ENCODE peak calls at places on chromosomes 16 and 17, in five cellular contexts. One of them, this sample, is unnamed.

GRCh38 chr16:67184453-67185002 is 765 bp upstream of the MATCAP1 start:
- DNase-seq in T-helper 2 cell: peak
- DNase-seq in activated CD4-positive, alpha-beta T cell treated with anti-CD3 and anti-CD28 coated beads, Interleukin-2, amount 50 U/mL, for 4 hours: no peak
- DNase-seq in sigmoid colon: no peak
- DNase-seq in neuronal stem cell: no peak
- DNase-seq in this sample: no peak

GRCh38 chr16:47018223-47018891 is 44.9 kb upstream of the DNAJA2 start:
- DNase-seq in activated CD4-positive, alpha-beta T cell treated with anti-CD3 and anti-CD28 coated beads, Interleukin-2, amount 50 U/mL, for 4 hours: peak
- DNase-seq in T-helper 2 cell: peak
- DNase-seq in neuronal stem cell: peak
- DNase-seq in sigmoid colon: no peak
- DNase-seq in this sample: no peak

GRCh38 chr17:37827905-37828304 is 83.0 kb upstream of the HNF1B start:
- DNase-seq in sigmoid colon: no peak
- DNase-seq in neuronal stem cell: no peak
- DNase-seq in activated CD4-positive, alpha-beta T cell treated with anti-CD3 and anti-CD28 coated beads, Interleukin-2, amount 50 U/mL, for 4 hours: no peak
- DNase-seq in T-helper 2 cell: no peak
- DNase-seq in this sample: no peak

GRCh38 chr16:89024546-89024945 is 47.5 kb upstream of the CBFA2T3 start:
- DNase-seq in T-helper 2 cell: no peak
- DNase-seq in activated CD4-positive, alpha-beta T cell treated with anti-CD3 and anti-CD28 coated beads, Interleukin-2, amount 50 U/mL, for 4 hours: no peak
- DNase-seq in neuronal stem cell: no peak
- DNase-seq in sigmoid colon: no peak
- DNase-seq in this sample: no peak

GRCh38 chr16:70688266-70688742 is 2.5 kb upstream of the MTSS2 start:
- DNase-seq in activated CD4-positive, alpha-beta T cell treated with anti-CD3 and anti-CD28 coated beads, Interleukin-2, amount 50 U/mL, for 4 hours: no peak
- DNase-seq in sigmoid colon: peak
- DNase-seq in T-helper 2 cell: no peak
- DNase-seq in neuronal stem cell: no peak
- DNase-seq in this sample: no peak

GRCh38 chr17:50203589-50204345 is 2.3 kb upstream of the COL1A1 start:
- DNase-seq in neuronal stem cell: no peak
- DNase-seq in sigmoid colon: peak
- DNase-seq in activated CD4-positive, alpha-beta T cell treated with anti-CD3 and anti-CD28 coated beads, Interleukin-2, amount 50 U/mL, for 4 hours: no peak
- DNase-seq in T-helper 2 cell: no peak
- DNase-seq in this sample: no peak

GRCh38 chr17:27407916-27408846 is 48.1 kb upstream of the KSR1 start:
- DNase-seq in neuronal stem cell: no peak
- DNase-seq in activated CD4-positive, alpha-beta T cell treated with anti-CD3 and anti-CD28 coated beads, Interleukin-2, amount 50 U/mL, for 4 hours: no peak
- DNase-seq in T-helper 2 cell: no peak
- DNase-seq in sigmoid colon: no peak
- DNase-seq in this sample: peak

GRCh38 chr16:68993885-68994284 is 111.6 kb upstream of the HAS3 start:
- DNase-seq in T-helper 2 cell: no peak
- DNase-seq in neuronal stem cell: no peak
- DNase-seq in sigmoid colon: no peak
- DNase-seq in activated CD4-positive, alpha-beta T cell treated with anti-CD3 and anti-CD28 coated beads, Interleukin-2, amount 50 U/mL, for 4 hours: no peak
- DNase-seq in this sample: no peak

GRCh38 chr17:37744961-37745800 is at the start of gene HNF1B:
- DNase-seq in T-helper 2 cell: no peak
- DNase-seq in neuronal stem cell: no peak
- DNase-seq in sigmoid colon: no peak
- DNase-seq in activated CD4-positive, alpha-beta T cell treated with anti-CD3 and anti-CD28 coated beads, Interleukin-2, amount 50 U/mL, for 4 hours: no peak
- DNase-seq in this sample: no peak

GRCh38 chr17:74757931-74758845 is 9.8 kb downstream of the NHERF1 start:
- DNase-seq in activated CD4-positive, alpha-beta T cell treated with anti-CD3 and anti-CD28 coated beads, Interleukin-2, amount 50 U/mL, for 4 hours: no peak
- DNase-seq in sigmoid colon: no peak
- DNase-seq in T-helper 2 cell: no peak
- DNase-seq in neuronal stem cell: no peak
- DNase-seq in this sample: peak

GRCh38 chr16:77657016-77657415 is 65.3 kb upstream of the NUDT7 start:
- DNase-seq in T-helper 2 cell: no peak
- DNase-seq in sigmoid colon: no peak
- DNase-seq in activated CD4-positive, alpha-beta T cell treated with anti-CD3 and anti-CD28 coated beads, Interleukin-2, amount 50 U/mL, for 4 hours: no peak
- DNase-seq in neuronal stem cell: no peak
- DNase-seq in this sample: no peak

GRCh38 chr16:55370762-55371482 is 46.9 kb downstream of the IRX6 start:
- DNase-seq in sigmoid colon: peak
- DNase-seq in activated CD4-positive, alpha-beta T cell treated with anti-CD3 and anti-CD28 coated beads, Interleukin-2, amount 50 U/mL, for 4 hours: no peak
- DNase-seq in T-helper 2 cell: no peak
- DNase-seq in neuronal stem cell: peak
- DNase-seq in this sample: peak

This sample was measured in cardiac septum.